ENCODE peak calls at places on chromosome 6, in five cellular contexts. K is effector CD4-positive, alpha-beta T cell; I is activated CD8-positive, alpha-beta memory T cell treated with anti-CD3 and anti-CD28 coated beads, Interleukin-2, amount 50 U/mL, for 48 hours; R is GDM1; L is T-helper 2 cell. T is an unnamed sample.

GRCh38 chr6:40586800-40587201 is 363 bp downstream of the LRFN2 start:
- DNase-seq in K (no peak), I (no peak), R (no peak), L (no peak), T (peak)

GRCh38 chr6:2296781-2297180 is 51.4 kb upstream of the GMDS start:
- DNase-seq in K (no peak), I (no peak), R (no peak), L (no peak), T (no peak)

GRCh38 chr6:43292763-43293318 is 5.2 kb upstream of the SLC22A7 start:
- DNase-seq in K (no peak), I (no peak), R (no peak), L (no peak), T (no peak)

GRCh38 chr6:19714415-19715165 is 122.6 kb upstream of the ID4 start:
- DNase-seq in K (no peak), I (no peak), R (no peak), L (no peak), T (no peak)

GRCh38 chr6:25788305-25788922 is 33.9 kb downstream of the SLC17A4 start:
- DNase-seq in K (peak), I (no peak), R (peak), L (peak), T (peak)

GRCh38 chr6:36123270-36124139 is 6.8 kb upstream of the MAPK13 start:
- DNase-seq in K (peak), I (peak), R (peak), L (peak), T (peak)

GRCh38 chr6:28137458-28138020 is 4.1 kb upstream of the ZKSCAN8 start:
- DNase-seq in K (peak), I (no peak), R (peak), L (peak), T (no peak)

GRCh38 chr6:132830236-132830799 is 15.9 kb downstream of the RPS12 start:
- DNase-seq in K (no peak), I (no peak), R (no peak), L (no peak), T (peak)

GRCh38 chr6:126040826-126041225 is 54.5 kb downstream of the TRMT11 start:
- DNase-seq in K (no peak), I (no peak), R (no peak), L (no peak), T (no peak)

GRCh38 chr6:108630050-108630714 is 69.5 kb downstream of the FOXO3 start:
- DNase-seq in K (no peak), I (no peak), R (no peak), L (peak), T (no peak)

GRCh38 chr6:144360401-144360800 is 75.3 kb downstream of the UTRN start:
- DNase-seq in K (no peak), I (no peak), R (no peak), L (no peak), T (no peak)

GRCh38 chr6:143027058-143027457 is 33.6 kb upstream of the AIG1 start:
- DNase-seq in K (peak), I (peak), R (no peak), L (peak), T (peak)

GRCh38 chr6:160135922-160136655 is 14.5 kb downstream of the SLC22A1 start:
- DNase-seq in K (no peak), I (no peak), R (no peak), L (no peak), T (no peak)

GRCh38 chr6:19135706-19136105 is 701.5 kb upstream of the ID4 start:
- DNase-seq in K (no peak), I (no peak), R (no peak), L (no peak), T (no peak)

GRCh38 chr6:2784061-2784460 is 18.9 kb downstream of the WRNIP1 start:
- DNase-seq in K (no peak), I (no peak), R (no peak), L (no peak), T (no peak)

GRCh38 chr6:71056656-71057055 is 99.8 kb upstream of the B3GAT2 start:
- DNase-seq in K (no peak), I (no peak), R (no peak), L (no peak), T (no peak)

GRCh38 chr6:38782616-38783015 is 67.5 kb downstream of the DNAH8 start:
- DNase-seq in K (no peak), I (no peak), R (no peak), L (no peak), T (no peak)

GRCh38 chr6:11586574-11586973 is 49.0 kb downstream of the TMEM170B start:
- DNase-seq in K (no peak), I (no peak), R (no peak), L (no peak), T (peak)

GRCh38 chr6:119040229-119040628 is 38.2 kb downstream of the FAM184A start:
- DNase-seq in K (no peak), I (no peak), R (no peak), L (no peak), T (no peak)

GRCh38 chr6:101824551-101825345 is 431.2 kb downstream of the GRIK2 start:
- DNase-seq in K (no peak), I (no peak), R (no peak), L (no peak), T (peak)

GRCh38 chr6:33384581-33385020 is 7.0 kb upstream of the KIFC1 start:
- DNase-seq in K (no peak), I (no peak), R (no peak), L (no peak), T (peak)

GRCh38 chr6:163533443-163533842 is 118.9 kb downstream of the QKI start:
- DNase-seq in K (no peak), I (no peak), R (no peak), L (no peak), T (no peak)

GRCh38 chr6:17035257-17035757 is 66.5 kb upstream of the STMND1 start:
- DNase-seq in K (no peak), I (no peak), R (no peak), L (no peak), T (no peak)

GRCh38 chr6:28488916-28489365 is 26.7 kb downstream of the GPX6 start:
- DNase-seq in K (no peak), I (peak), R (peak), L (no peak), T (peak)

GRCh38 chr6:3281669-3282460 is 23.1 kb downstream of the PSMG4 start:
- DNase-seq in K (no peak), I (no peak), R (no peak), L (no peak), T (peak)

GRCh38 chr6:132357120-132357519 is 44.2 kb downstream of the MOXD1 start:
- DNase-seq in K (no peak), I (no peak), R (no peak), L (no peak), T (no peak)

GRCh38 chr6:25439368-25439767 is 160.2 kb downstream of the CARMIL1 start:
- DNase-seq in K (no peak), I (no peak), R (no peak), L (no peak), T (no peak)

T was measured in neural progenitor cell.